ENCODE peak calls at places on chromosomes 2 and 18, in five cellular contexts. N is CD8-positive, alpha-beta memory T cell; G is ovary; B is CD8-positive, alpha-beta T cell; U is heart left ventricle. K is an unnamed sample.

GRCh38 chr2:27916293-27917015 is 25.9 kb downstream of the BABAM2 start:
- DNase-seq in B (no peak), U (no peak), N (no peak), G (no peak), K (no peak)

GRCh38 chr2:127226132-127226519 is 6.0 kb upstream of the CYP27C1 start:
- DNase-seq in B (no peak), N (no peak), G (no peak), U (no peak), K (no peak)

GRCh38 chr2:210210185-210210584 is 15.1 kb downstream of the ACADL start:
- DNase-seq in U (no peak), G (no peak), B (no peak), N (no peak), K (no peak)

GRCh38 chr2:12918841-12919445 is 202.2 kb downstream of the TRIB2 start:
- DNase-seq in U (peak), B (no peak), N (no peak), G (peak), K (peak)

GRCh38 chr18:48105317-48105716 is 174.9 kb upstream of the SMAD2 start:
- DNase-seq in G (no peak), B (no peak), U (no peak), N (no peak), K (no peak)

GRCh38 chr2:236527198-236527640 is 42.4 kb upstream of the ACKR3 start:
- DNase-seq in G (no peak), B (no peak), U (no peak), N (no peak), K (no peak)

GRCh38 chr2:226187601-226188000 is 612.0 kb downstream of the IRS1 start:
- DNase-seq in B (no peak), U (no peak), N (no peak), G (no peak), K (no peak)

GRCh38 chr2:1649103-1649870 is 95.0 kb downstream of the PXDN start:
- DNase-seq in B (no peak), N (no peak), G (no peak), U (no peak), K (no peak)

GRCh38 chr2:9739508-9739907 is 103.8 kb upstream of the TAF1B start:
- DNase-seq in B (peak), U (peak), G (peak), N (peak), K (peak)

GRCh38 chr18:37364237-37364636 is 201.4 kb downstream of the CELF4 start:
- DNase-seq in G (no peak), B (no peak), U (peak), N (no peak), K (peak)

GRCh38 chr2:85250045-85250444 is 77.7 kb downstream of the TGOLN2 start:
- DNase-seq in G (no peak), U (no peak), N (no peak), B (no peak), K (no peak)

GRCh38 chr2:46776687-46777327 is 138.8 kb downstream of the MCFD2 start:
- DNase-seq in G (peak), N (no peak), U (peak), B (peak), K (no peak)

GRCh38 chr18:950882-951539 is 46.3 kb downstream of the ADCYAP1 start:
- DNase-seq in N (no peak), B (no peak), U (no peak), G (no peak), K (no peak)

GRCh38 chr2:156719036-156719435 is 282.9 kb downstream of the GPD2 start:
- DNase-seq in G (no peak), U (no peak), N (no peak), B (no peak), K (no peak)

GRCh38 chr2:119293900-119294299 is 70.3 kb downstream of the STEAP3 start:
- DNase-seq in G (no peak), B (no peak), N (no peak), U (no peak), K (peak)

GRCh38 chr18:25518716-25519053 is 166.7 kb upstream of the ZNF521 start:
- DNase-seq in G (no peak), N (no peak), U (no peak), B (no peak), K (no peak)

GRCh38 chr2:109690822-109691541 is 76.8 kb downstream of the SOWAHC start:
- DNase-seq in B (no peak), G (peak), N (no peak), U (peak), K (no peak)

GRCh38 chr2:11133936-11134320 is 21.3 kb upstream of the SLC66A3 start:
- DNase-seq in G (no peak), U (no peak), B (no peak), N (no peak), K (no peak)
- H3K4me3 ChIP-seq in G (peak), U (peak), B (no peak), N (no peak), K (peak)

DNA sequence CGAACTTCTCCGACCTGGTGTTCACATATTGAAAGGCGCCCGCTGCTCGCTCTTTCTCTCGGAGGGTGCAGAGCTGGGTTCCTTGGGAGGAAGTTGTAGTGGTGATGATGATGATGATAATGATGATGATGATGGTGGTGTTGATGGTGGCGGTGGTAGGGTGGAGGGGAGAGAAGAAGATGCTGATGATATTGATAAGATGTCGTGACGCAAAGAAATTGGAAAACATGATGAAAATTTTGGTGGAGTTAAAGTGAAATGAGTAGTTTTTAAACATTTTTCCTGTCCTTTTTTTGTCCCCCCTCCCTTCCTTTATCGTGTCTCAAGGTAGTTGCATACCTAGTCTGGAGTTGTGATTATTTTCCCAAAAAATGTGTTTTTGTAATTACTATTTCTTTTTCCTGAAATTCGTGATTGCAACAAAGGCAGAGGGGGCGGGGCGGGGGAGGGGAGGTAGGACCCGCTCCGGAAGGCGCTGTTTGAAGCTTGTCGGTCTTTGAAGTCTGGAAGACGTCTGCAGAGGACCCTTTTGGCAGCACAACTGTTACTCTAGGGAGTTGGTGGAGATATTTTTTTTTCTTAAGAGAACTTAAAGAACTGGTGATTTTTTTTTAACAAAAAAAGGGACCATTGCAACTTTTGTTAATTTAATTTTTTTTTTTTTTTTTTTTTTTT is 2.0 kb downstream of the SOX11 start:
- DNase-seq in G (no peak), N (no peak), B (no peak), U (no peak), K (no peak)
- H3K4me3 ChIP-seq in G (no peak), N (no peak), B (no peak), U (peak), K (no peak)

DNA sequence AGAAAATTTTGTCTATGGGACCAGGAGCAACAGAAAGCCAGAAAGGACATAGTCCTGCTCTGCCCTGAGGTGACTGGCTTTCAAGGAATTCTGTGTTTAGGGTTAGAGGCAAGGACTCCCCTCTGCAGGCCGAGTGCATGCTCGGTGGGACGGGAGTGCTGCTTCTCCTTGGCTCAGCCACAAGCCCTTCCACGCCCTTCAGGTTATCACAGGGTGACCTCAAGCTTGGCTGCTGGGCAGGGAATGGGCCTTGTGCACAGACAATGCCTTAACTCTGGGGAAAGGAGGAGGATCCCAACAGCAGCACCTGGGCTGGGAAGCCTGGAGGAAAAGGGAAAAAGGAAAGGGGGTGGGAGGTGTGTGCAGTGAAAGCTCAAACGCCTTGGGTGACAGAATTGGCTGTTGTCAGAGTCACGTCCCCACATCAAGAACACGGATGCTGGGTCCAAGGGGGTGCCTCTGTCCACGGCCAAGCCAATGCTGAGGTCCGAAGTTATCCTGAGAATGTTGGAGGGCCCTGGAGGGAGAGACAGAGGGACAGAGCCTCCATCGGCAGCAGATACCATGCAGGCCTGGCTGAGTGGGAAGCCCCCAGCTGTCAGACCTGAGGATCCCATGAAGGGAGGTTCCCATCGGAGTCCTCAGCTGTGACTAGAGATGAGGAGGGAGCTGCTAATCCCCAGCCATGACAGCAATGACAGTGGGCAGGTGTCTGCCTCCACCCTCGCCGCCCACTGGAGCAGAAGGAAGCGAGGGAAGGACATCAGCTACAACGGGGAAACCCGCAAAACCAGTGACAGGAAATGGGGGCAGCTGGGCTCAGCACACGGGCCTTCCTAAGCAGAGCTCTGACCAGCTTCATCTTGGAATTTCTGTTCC is 32.5 kb downstream of the FAM178B start:
- DNase-seq in B (no peak), G (peak), U (no peak), N (no peak), K (no peak)
- H3K4me3 ChIP-seq in B (no peak), G (no peak), U (no peak), N (no peak), K (no peak)

DNA sequence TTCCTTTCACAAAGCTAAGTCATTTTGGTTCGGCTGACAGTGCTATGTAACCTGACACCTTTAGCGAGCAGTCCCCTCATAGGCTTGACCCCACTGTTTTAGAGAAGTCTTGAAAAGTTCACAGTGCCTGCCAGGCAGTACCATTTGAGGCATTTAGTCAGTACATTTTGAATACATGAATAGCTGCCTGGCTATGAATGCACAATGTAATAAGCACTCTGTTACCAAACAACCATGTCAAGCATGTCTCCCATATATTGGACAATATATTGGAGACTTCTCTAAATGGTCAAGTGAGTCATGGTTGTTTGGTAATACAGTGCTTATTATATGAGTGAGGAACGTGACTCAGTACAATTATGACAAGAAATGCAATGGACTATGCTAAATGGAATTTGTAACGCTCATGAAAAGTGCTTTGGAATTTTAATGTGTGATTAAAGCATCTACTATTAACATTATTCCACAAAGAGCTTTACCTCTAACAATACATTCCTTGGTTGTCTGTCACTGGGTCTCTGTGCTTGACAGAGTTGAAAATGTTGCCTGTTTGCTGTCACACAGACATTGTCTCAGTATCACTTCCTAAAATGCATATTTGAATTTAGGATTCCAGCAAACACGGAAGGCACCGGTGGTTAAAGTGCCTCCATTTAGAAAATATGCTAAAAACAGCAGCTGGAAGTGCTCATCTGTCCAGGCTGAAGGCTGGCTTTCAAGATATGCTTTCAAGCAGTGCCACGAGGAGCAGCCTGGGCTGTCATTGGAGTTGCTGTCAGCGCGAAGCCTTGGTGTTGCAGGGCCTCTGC is 458.6 kb downstream of the FBXO15 start:
- DNase-seq in U (no peak), N (no peak), G (no peak), B (no peak), K (no peak)
- H3K4me3 ChIP-seq in U (no peak), N (no peak), G (no peak), B (no peak), K (peak)

GRCh38 chr18:3529077-3529476 is 79.1 kb downstream of the TGIF1 start:
- DNase-seq in U (no peak), N (no peak), B (no peak), G (no peak), K (no peak)

GRCh38 chr18:3524706-3525105 is 74.7 kb downstream of the TGIF1 start:
- DNase-seq in U (no peak), G (no peak), B (no peak), N (no peak), K (no peak)

GRCh38 chr18:3528251-3528650 is 78.3 kb downstream of the TGIF1 start:
- DNase-seq in N (no peak), B (no peak), U (no peak), G (no peak), K (no peak)

GRCh38 chr18:3525870-3526420 is 76.0 kb downstream of the TGIF1 start:
- DNase-seq in B (peak), N (peak), G (no peak), U (no peak), K (peak)

GRCh38 chr18:3526421-3527354 is 76.7 kb downstream of the TGIF1 start:
- DNase-seq in N (no peak), G (no peak), B (no peak), U (no peak), K (peak)
- H3K4me3 ChIP-seq in N (peak), G (no peak), B (peak), U (no peak), K (no peak)

GRCh38 chr2:63844616-63845015 is 2.9 kb downstream of the UGP2 start:
- DNase-seq in N (no peak), U (no peak), G (no peak), B (no peak), K (no peak)
- H3K4me3 ChIP-seq in N (no peak), U (peak), G (no peak), B (no peak), K (peak)